ENCODE peak calls at places on chromosome 6, in five cellular contexts. N, S, F, D and A are unnamed samples.
A peak's percentile ranks its signal among the peaks of the same experiment; 100 is the strongest.

GRCh38 chr6:72418495-72418894 is 203.4 kb upstream of the KCNQ5 start:
- DNase-seq in N (no peak), S (no peak), F (peak; percentile 6), D (peak; percentile 88), A (no peak)

GRCh38 chr6:135686784-135687301 is 164.7 kb upstream of the PDE7B start:
- DNase-seq in N (no peak), S (no peak), F (no peak), D (peak; percentile 64), A (no peak)

GRCh38 chr6:151592449-151593169 is 98.8 kb downstream of the CCDC170 start:
- DNase-seq in N (no peak), S (no peak), F (no peak), D (no peak), A (no peak)

GRCh38 chr6:39947611-39948068 is 13.4 kb upstream of the MOCS1 start:
- DNase-seq in N (no peak), S (no peak), F (peak; percentile 51), D (no peak), A (peak; percentile 51)

GRCh38 chr6:37477186-37477585 is 22.5 kb downstream of the CCDC167 start:
- DNase-seq in N (no peak), S (no peak), F (no peak), D (no peak), A (no peak)

GRCh38 chr6:7390218-7390878 is 740 bp downstream of the RIOK1 start:
- DNase-seq in N (no peak), S (no peak), F (peak; percentile 13), D (peak; percentile 13), A (no peak)

GRCh38 chr6:50913105-50913770 is 94.6 kb downstream of the TFAP2B start:
- DNase-seq in N (no peak), S (no peak), F (no peak), D (no peak), A (no peak)

GRCh38 chr6:166573456-166574216 is 12.8 kb downstream of the RAMACL start:
- DNase-seq in N (no peak), S (no peak), F (peak; percentile 42), D (no peak), A (no peak)

GRCh38 chr6:46491201-46491788 is at the start of gene RCAN2:
- DNase-seq in N (peak; percentile 43), S (peak; percentile 80), F (peak; percentile 92), D (peak; percentile 82), A (peak; percentile 91)

GRCh38 chr6:44670146-44670545 is 282.6 kb downstream of the CDC5L start:
- DNase-seq in N (no peak), S (no peak), F (no peak), D (no peak), A (no peak)